ENCODE peak calls at places on chromosomes 7 and 10, in four cellular contexts. P, W, F and G are unnamed samples.

GRCh38 chr10:794382-794956 is 105.0 kb upstream of the DIP2C start:
- DNase-seq in P (no peak), W (peak; percentile 53), F (peak; percentile 58), G (peak; percentile 38)

GRCh38 chr7:141232286-141233051 is 158.6 kb downstream of the TMEM178B start:
- DNase-seq in P (no peak), W (no peak), F (no peak), G (no peak)

GRCh38 chr7:158683541-158683940 is 21.1 kb downstream of the NCAPG2 start:
- DNase-seq in P (no peak), W (no peak), F (no peak), G (no peak)

GRCh38 chr10:25944771-25945170 is 10.7 kb downstream of the MYO3A start:
- DNase-seq in P (no peak), W (no peak), F (no peak), G (no peak)

GRCh38 chr10:104322416-104322782 is 15.9 kb downstream of the ITPRIP start:
- DNase-seq in P (no peak), W (no peak), F (no peak), G (no peak)

GRCh38 chr7:81013036-81013435 is 94.2 kb upstream of the SEMA3C start:
- DNase-seq in P (no peak), W (peak; percentile 74), F (peak; percentile 8), G (no peak)

GRCh38 chr7:21819048-21819447 is 126.7 kb downstream of the CDCA7L start:
- DNase-seq in P (no peak), W (no peak), F (no peak), G (no peak)

GRCh38 chr7:42572561-42572960 is 335.6 kb upstream of the GLI3 start:
- DNase-seq in P (no peak), W (no peak), F (no peak), G (no peak)